ENCODE peak calls at places on chromosome 13, in four cellular contexts. Q is nephron progenitor cell, W is cardiac muscle cell, G is ovary. L is an unnamed sample.

GRCh38 chr13:112911285-112911701 is 57.7 kb upstream of the MCF2L start:
- DNase-seq in W (no peak), Q (no peak), G (no peak), L (no peak)

GRCh38 chr13:99980201-99981114 is 1.1 kb upstream of the ZIC2 start:
- DNase-seq in W (peak), G (peak), Q (peak), L (peak)

GRCh38 chr13:110266983-110267382 is 40.0 kb downstream of the COL4A1 start:
- DNase-seq in Q (peak), W (peak), G (no peak), L (no peak)

GRCh38 chr13:93420206-93420605 is 193.6 kb downstream of the GPC6 start:
- DNase-seq in W (no peak), G (no peak), Q (no peak), L (no peak)

GRCh38 chr13:113651511-113652403 is 6.2 kb downstream of the ATP4B start:
- DNase-seq in G (peak), Q (no peak), W (no peak), L (no peak)

GRCh38 chr13:78430166-78430791 is 173.1 kb downstream of the POU4F1 start:
- DNase-seq in W (no peak), Q (peak), G (no peak), L (no peak)

GRCh38 chr13:98394820-98395510 is 181.9 kb downstream of the STK24 start:
- DNase-seq in G (no peak), Q (no peak), W (no peak), L (no peak)

GRCh38 chr13:31756346-31756745 is 17.0 kb downstream of the RXFP2 start:
- DNase-seq in W (peak), G (no peak), Q (no peak), L (no peak)

GRCh38 chr13:36072127-36072526 is 59.1 kb downstream of the DCLK1 start:
- DNase-seq in G (no peak), W (no peak), Q (no peak), L (no peak)

GRCh38 chr13:76677047-76677446 is 209.2 kb downstream of the KCTD12 start:
- DNase-seq in G (peak), Q (no peak), W (peak), L (no peak)

GRCh38 chr13:45219938-45220375 is 19.1 kb upstream of the KCTD4 start:
- DNase-seq in G (no peak), W (peak), Q (no peak), L (no peak)

GRCh38 chr13:113837554-113838355 is 26.1 kb downstream of the GAS6 start:
- DNase-seq in W (peak), G (peak), Q (no peak), L (no peak)

GRCh38 chr13:94329754-94330551 is 149.5 kb downstream of the DCT start:
- DNase-seq in W (peak), Q (no peak), G (no peak), L (no peak)

GRCh38 chr13:46698015-46698414 is 98.9 kb downstream of the ESD start:
- DNase-seq in Q (no peak), W (no peak), G (peak), L (no peak)

GRCh38 chr13:20350819-20351218 is 118.7 kb upstream of the GJB6 start:
- DNase-seq in G (no peak), W (no peak), Q (no peak), L (no peak)

DNA sequence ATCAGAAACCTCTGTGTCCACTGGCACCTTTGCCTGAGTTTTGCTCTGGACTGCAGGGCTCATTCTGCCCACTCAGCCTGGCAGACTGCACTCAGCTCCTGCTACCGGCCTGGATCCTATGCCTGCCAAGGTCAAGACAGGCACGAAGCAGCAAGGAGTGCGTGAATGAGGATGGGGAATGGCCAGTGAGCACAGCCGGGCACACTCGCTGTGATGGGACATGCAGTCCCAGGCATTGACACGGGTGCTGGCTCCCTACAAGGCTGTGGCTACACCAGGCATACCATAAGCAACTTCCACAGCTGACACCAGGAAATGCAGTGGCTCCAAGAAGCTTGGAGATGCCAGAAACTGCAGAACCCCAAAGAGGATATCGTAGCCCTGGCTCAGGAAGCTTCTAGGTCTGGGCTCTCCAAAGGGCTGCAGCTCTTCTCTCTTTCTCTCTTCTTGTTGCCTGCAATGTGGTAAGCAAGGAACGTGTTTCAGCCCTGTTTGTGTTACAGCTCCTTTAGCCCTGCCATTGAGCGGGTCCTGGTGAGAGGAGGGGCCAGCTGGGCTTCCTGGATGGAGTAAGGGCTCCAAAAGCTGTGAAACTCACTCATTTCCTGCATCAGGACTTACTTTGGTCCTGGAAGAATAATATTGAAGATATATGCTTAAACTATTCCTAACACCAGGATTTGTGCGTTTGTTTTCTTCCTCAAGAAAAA is 832.6 kb upstream of the SLITRK5 start:
- DNase-seq in G (no peak), W (no peak), Q (no peak), L (no peak)
- TF ChIP-seq CTCF in G (no peak), W (no peak), Q (no peak), L (no peak)

DNA sequence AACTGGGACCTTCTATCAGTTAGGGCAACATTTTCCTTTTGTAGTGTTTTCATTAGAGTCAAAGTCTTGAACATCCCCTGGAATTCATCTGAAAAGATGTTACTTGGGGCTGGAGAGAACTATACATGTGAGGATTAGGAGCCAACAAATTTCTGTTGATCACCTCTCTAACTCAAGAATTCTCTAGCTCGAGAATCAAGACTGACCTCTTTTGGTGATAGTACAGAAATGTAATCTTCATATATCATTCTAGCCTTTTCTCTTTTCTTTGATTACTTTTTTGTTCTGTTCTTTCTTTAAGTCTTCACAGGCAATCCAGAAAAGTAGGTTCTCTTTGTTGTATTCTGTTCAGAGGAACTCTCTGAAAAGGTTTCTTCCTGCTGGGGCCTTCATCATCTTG is 26.4 kb downstream of the ELF1 start:
- DNase-seq in W (peak), G (no peak), Q (no peak), L (no peak)
- TF ChIP-seq CTCF in W (peak), G (no peak), Q (no peak), L (peak)

GRCh38 chr13:33284916-33285315 is 639 bp downstream of the STARD13 start:
- DNase-seq in Q (no peak), W (peak), G (no peak), L (no peak)
- TF ChIP-seq CTCF in Q (no peak), W (no peak), G (no peak), L (no peak)

DNA sequence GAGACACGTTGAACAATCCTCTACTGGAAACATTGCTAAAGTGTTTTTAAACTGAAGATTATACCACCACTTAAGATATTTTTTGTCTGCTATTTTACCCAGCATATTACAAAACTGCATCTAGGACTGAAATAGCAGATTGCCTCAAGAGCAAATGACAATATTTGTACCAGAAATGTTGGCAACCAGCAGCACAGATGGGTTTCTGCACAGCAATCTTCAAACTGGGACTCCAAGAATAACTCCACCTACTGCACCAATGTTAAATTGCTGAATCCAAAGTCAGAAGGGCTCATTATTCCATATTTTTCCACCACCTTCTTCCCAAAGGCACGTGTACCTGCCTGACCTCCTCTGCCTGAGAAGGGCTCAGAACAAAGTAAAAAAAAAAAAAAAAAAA is 79.6 kb downstream of the FOXO1 start:
- DNase-seq in G (no peak), Q (no peak), W (peak), L (no peak)
- TF ChIP-seq CTCF in G (no peak), Q (no peak), W (peak), L (no peak)

GRCh38 chr13:47964863-47965262 is 36.2 kb downstream of the SUCLA2 start:
- DNase-seq in W (no peak), G (no peak), Q (no peak), L (no peak)
- TF ChIP-seq CTCF in W (no peak), G (no peak), Q (no peak), L (no peak)

DNA sequence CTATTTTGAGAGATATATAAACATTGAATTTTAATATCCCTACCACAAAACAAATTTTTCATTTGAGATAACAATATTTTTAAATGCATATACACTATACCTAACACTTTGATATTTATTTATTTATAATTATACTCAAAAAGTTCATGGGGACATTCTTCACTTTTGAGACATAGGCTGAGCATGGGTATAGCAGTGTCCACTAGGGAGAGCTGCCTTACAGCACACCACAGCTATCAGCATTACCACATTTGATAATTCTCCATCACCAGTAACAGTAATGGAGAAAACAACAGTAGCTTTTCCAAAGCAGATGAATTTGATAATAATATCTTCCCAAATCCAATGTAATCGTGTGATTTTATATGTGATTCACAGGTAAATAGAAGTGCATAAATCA is 626.1 kb downstream of the DACH1 start:
- DNase-seq in G (no peak), W (peak), Q (no peak), L (no peak)
- TF ChIP-seq CTCF in G (no peak), W (peak), Q (peak), L (peak)

DNA sequence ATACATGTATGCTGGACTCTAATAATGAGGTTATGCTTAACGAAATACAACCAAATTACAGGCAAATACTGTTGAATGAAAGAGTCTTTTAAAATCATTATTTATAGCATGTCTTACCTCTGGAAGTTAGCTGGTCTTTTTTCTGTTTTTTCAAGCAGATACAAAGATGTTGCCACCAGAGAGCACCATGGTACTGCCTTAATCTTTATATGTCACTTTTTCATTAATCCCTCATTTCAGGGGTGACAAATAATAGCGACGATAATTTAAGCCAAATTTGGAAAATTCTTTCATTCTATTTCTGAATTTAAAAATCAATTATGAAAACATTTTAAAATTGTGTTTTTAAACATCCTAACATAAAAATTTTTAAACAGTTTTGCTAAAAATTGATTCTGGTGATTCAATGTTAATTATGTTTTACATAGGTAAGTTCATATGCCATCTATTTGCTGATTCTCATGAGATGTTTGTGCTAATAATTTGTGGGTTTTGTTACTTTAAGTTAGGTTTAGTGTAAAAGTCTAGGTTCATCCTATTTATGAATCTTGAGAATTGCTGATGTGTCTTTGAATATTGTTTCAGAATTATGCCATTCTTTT is 379.3 kb upstream of the SGCG start:
- DNase-seq in Q (no peak), G (no peak), W (peak), L (no peak)
- TF ChIP-seq CTCF in Q (peak), G (peak), W (peak), L (peak)

DNA sequence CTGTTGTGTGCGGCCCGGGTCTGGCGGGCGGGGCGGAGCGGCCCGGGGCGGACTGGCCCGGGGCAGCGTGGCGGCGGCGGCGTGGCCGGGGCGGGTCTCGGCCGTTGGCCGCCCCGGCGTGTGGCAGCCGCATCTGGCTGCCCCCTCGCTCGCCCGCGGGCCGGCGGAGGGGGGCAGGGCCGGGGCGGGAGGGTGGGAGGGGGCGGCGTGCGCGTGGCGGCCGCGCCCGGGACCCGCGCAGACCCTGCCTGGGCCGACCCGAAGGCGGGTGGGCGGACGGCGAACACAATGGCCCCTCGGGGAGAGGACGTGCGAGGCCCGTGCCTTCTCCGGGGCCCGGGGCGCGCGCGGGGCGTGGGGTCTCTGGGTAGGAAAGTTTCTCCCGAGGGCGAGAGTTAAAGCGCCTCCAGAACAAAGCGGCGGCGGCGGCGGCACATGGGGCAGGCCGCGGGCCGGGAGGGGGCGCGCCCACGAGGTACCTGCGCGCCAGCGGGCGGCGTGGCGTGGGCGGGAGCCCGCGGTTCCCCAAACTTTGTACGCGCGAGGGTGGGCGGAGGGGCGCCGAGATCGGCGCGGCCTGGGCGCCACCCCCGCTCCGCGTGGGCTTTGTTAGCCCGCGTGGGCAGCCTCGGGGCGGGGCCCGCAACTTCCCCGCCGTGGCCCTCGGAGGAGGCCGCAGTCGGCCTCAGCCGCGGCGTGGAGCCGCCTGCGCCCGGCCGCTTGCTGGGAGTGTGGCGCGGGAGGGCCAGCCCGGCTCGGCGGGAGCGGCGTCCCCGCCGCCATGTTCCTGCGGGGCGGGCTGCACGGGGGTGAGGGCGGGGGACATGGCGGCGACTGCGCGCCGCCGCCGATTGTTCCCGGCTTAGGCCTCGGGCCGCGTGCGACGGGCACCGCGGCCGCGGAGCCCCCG is 764 bp downstream of the MIR17HG start:
- DNase-seq in G (peak), W (peak), Q (peak), L (no peak)
- TF ChIP-seq CTCF in G (no peak), W (no peak), Q (no peak), L (no peak)

GRCh38 chr13:48232420-48233096 is 448 bp upstream of the ITM2B start:
- DNase-seq in Q (no peak), G (peak), W (no peak), L (no peak)
- TF ChIP-seq CTCF in Q (no peak), G (no peak), W (no peak), L (no peak)

GRCh38 chr13:103884139-103884723 is 818.0 kb upstream of the SLC10A2 start:
- DNase-seq in W (no peak), Q (no peak), G (no peak), L (no peak)

GRCh38 chr13:103878891-103879605 is 812.8 kb upstream of the SLC10A2 start:
- DNase-seq in Q (no peak), W (peak), G (no peak), L (no peak)

GRCh38 chr13:103883698-103884097 is 817.5 kb upstream of the SLC10A2 start:
- DNase-seq in Q (no peak), G (no peak), W (peak), L (no peak)

GRCh38 chr13:103883152-103883551 is 816.9 kb upstream of the SLC10A2 start:
- DNase-seq in Q (peak), W (peak), G (no peak), L (peak)
- TF ChIP-seq CTCF in Q (peak), W (peak), G (no peak), L (peak)